ENCODE peak calls at places on chromosomes 7 and 10, in nine cellular contexts. One of them, this sample, is unnamed.

GRCh38 chr7:85185355-85186082 is 1.3 kb downstream of the SEMA3D start:
- DNase-seq in activated T-cell treated with anti-CD3 and anti-CD28 coated beads for 48 hours: no peak
- DNase-seq in stimulated activated CD4-positive, alpha-beta T cell treated with anti-CD3 and anti-CD28 coated beads, Interleukin-2, amount 100 ng/mL, for 48 hours: no peak
- DNase-seq in NCI-H2081 treated with DMSO at 0.1 percent for 48 hours: no peak
- DNase-seq in NCI-H1092: peak
- DNase-seq in posterior vena cava: peak
- DNase-seq in heart right ventricle: peak
- DNase-seq in T-cell: no peak
- DNase-seq in fibroblast of mammary gland: peak
- DNase-seq in this sample: peak

GRCh38 chr7:103540986-103541385 is 95.0 kb upstream of the SLC26A5 start:
- DNase-seq in activated T-cell treated with anti-CD3 and anti-CD28 coated beads for 48 hours: no peak
- DNase-seq in stimulated activated CD4-positive, alpha-beta T cell treated with anti-CD3 and anti-CD28 coated beads, Interleukin-2, amount 100 ng/mL, for 48 hours: no peak
- DNase-seq in NCI-H2081 treated with DMSO at 0.1 percent for 48 hours: no peak
- DNase-seq in NCI-H1092: peak
- DNase-seq in posterior vena cava: no peak
- DNase-seq in heart right ventricle: peak
- DNase-seq in T-cell: no peak
- DNase-seq in fibroblast of mammary gland: no peak
- DNase-seq in this sample: peak

GRCh38 chr7:54837167-54837566 is 78.2 kb upstream of the SEC61G start:
- DNase-seq in activated T-cell treated with anti-CD3 and anti-CD28 coated beads for 48 hours: no peak
- DNase-seq in stimulated activated CD4-positive, alpha-beta T cell treated with anti-CD3 and anti-CD28 coated beads, Interleukin-2, amount 100 ng/mL, for 48 hours: no peak
- DNase-seq in NCI-H2081 treated with DMSO at 0.1 percent for 48 hours: no peak
- DNase-seq in NCI-H1092: no peak
- DNase-seq in posterior vena cava: no peak
- DNase-seq in heart right ventricle: no peak
- DNase-seq in T-cell: no peak
- DNase-seq in fibroblast of mammary gland: peak
- DNase-seq in this sample: no peak

GRCh38 chr7:33807779-33808482 is 97.4 kb upstream of the BMPER start:
- DNase-seq in activated T-cell treated with anti-CD3 and anti-CD28 coated beads for 48 hours: peak
- DNase-seq in stimulated activated CD4-positive, alpha-beta T cell treated with anti-CD3 and anti-CD28 coated beads, Interleukin-2, amount 100 ng/mL, for 48 hours: peak
- DNase-seq in NCI-H2081 treated with DMSO at 0.1 percent for 48 hours: no peak
- DNase-seq in NCI-H1092: no peak
- DNase-seq in posterior vena cava: no peak
- DNase-seq in heart right ventricle: peak
- DNase-seq in T-cell: no peak
- DNase-seq in fibroblast of mammary gland: peak
- DNase-seq in this sample: no peak

GRCh38 chr7:73851410-73852338 is 9.3 kb upstream of the TMEM270 start:
- DNase-seq in activated T-cell treated with anti-CD3 and anti-CD28 coated beads for 48 hours: peak
- DNase-seq in stimulated activated CD4-positive, alpha-beta T cell treated with anti-CD3 and anti-CD28 coated beads, Interleukin-2, amount 100 ng/mL, for 48 hours: no peak
- DNase-seq in NCI-H2081 treated with DMSO at 0.1 percent for 48 hours: no peak
- DNase-seq in NCI-H1092: no peak
- DNase-seq in posterior vena cava: no peak
- DNase-seq in heart right ventricle: no peak
- DNase-seq in T-cell: no peak
- DNase-seq in fibroblast of mammary gland: peak
- DNase-seq in this sample: peak

GRCh38 chr7:22700559-22701002 is 26.4 kb upstream of the IL6 start:
- DNase-seq in activated T-cell treated with anti-CD3 and anti-CD28 coated beads for 48 hours: no peak
- DNase-seq in stimulated activated CD4-positive, alpha-beta T cell treated with anti-CD3 and anti-CD28 coated beads, Interleukin-2, amount 100 ng/mL, for 48 hours: no peak
- DNase-seq in NCI-H2081 treated with DMSO at 0.1 percent for 48 hours: no peak
- DNase-seq in NCI-H1092: no peak
- DNase-seq in posterior vena cava: no peak
- DNase-seq in heart right ventricle: no peak
- DNase-seq in T-cell: no peak
- DNase-seq in fibroblast of mammary gland: peak
- DNase-seq in this sample: no peak

GRCh38 chr10:71649631-71650030 is 69.9 kb downstream of the C10orf105 start:
- DNase-seq in activated T-cell treated with anti-CD3 and anti-CD28 coated beads for 48 hours: no peak
- DNase-seq in stimulated activated CD4-positive, alpha-beta T cell treated with anti-CD3 and anti-CD28 coated beads, Interleukin-2, amount 100 ng/mL, for 48 hours: no peak
- DNase-seq in NCI-H2081 treated with DMSO at 0.1 percent for 48 hours: no peak
- DNase-seq in NCI-H1092: no peak
- DNase-seq in posterior vena cava: no peak
- DNase-seq in heart right ventricle: no peak
- DNase-seq in T-cell: no peak
- DNase-seq in fibroblast of mammary gland: no peak
- DNase-seq in this sample: no peak

GRCh38 chr7:30053068-30053467 is 24.9 kb downstream of the PLEKHA8 start:
- DNase-seq in activated T-cell treated with anti-CD3 and anti-CD28 coated beads for 48 hours: no peak
- DNase-seq in stimulated activated CD4-positive, alpha-beta T cell treated with anti-CD3 and anti-CD28 coated beads, Interleukin-2, amount 100 ng/mL, for 48 hours: no peak
- DNase-seq in NCI-H2081 treated with DMSO at 0.1 percent for 48 hours: no peak
- DNase-seq in NCI-H1092: no peak
- DNase-seq in posterior vena cava: no peak
- DNase-seq in heart right ventricle: no peak
- DNase-seq in T-cell: no peak
- DNase-seq in fibroblast of mammary gland: no peak
- DNase-seq in this sample: no peak

GRCh38 chr10:28663576-28664368 is 13.5 kb upstream of the BAMBI start:
- DNase-seq in activated T-cell treated with anti-CD3 and anti-CD28 coated beads for 48 hours: peak
- DNase-seq in stimulated activated CD4-positive, alpha-beta T cell treated with anti-CD3 and anti-CD28 coated beads, Interleukin-2, amount 100 ng/mL, for 48 hours: peak
- DNase-seq in NCI-H2081 treated with DMSO at 0.1 percent for 48 hours: peak
- DNase-seq in NCI-H1092: peak
- DNase-seq in posterior vena cava: peak
- DNase-seq in heart right ventricle: peak
- DNase-seq in T-cell: peak
- DNase-seq in fibroblast of mammary gland: peak
- DNase-seq in this sample: peak

GRCh38 chr7:55019329-55019690 is 493 bp downstream of the EGFR start:
- DNase-seq in activated T-cell treated with anti-CD3 and anti-CD28 coated beads for 48 hours: no peak
- DNase-seq in stimulated activated CD4-positive, alpha-beta T cell treated with anti-CD3 and anti-CD28 coated beads, Interleukin-2, amount 100 ng/mL, for 48 hours: no peak
- DNase-seq in NCI-H2081 treated with DMSO at 0.1 percent for 48 hours: no peak
- DNase-seq in NCI-H1092: no peak
- DNase-seq in posterior vena cava: peak
- DNase-seq in heart right ventricle: peak
- DNase-seq in T-cell: no peak
- DNase-seq in fibroblast of mammary gland: no peak
- DNase-seq in this sample: peak

GRCh38 chr7:5354460-5355279 is 69.0 kb downstream of the TNRC18 start:
- DNase-seq in activated T-cell treated with anti-CD3 and anti-CD28 coated beads for 48 hours: no peak
- DNase-seq in stimulated activated CD4-positive, alpha-beta T cell treated with anti-CD3 and anti-CD28 coated beads, Interleukin-2, amount 100 ng/mL, for 48 hours: no peak
- DNase-seq in NCI-H2081 treated with DMSO at 0.1 percent for 48 hours: no peak
- DNase-seq in NCI-H1092: no peak
- DNase-seq in posterior vena cava: no peak
- DNase-seq in heart right ventricle: peak
- DNase-seq in T-cell: no peak
- DNase-seq in fibroblast of mammary gland: peak
- DNase-seq in this sample: peak

GRCh38 chr10:392705-393037 is 257.4 kb downstream of the ZMYND11 start:
- DNase-seq in activated T-cell treated with anti-CD3 and anti-CD28 coated beads for 48 hours: no peak
- DNase-seq in stimulated activated CD4-positive, alpha-beta T cell treated with anti-CD3 and anti-CD28 coated beads, Interleukin-2, amount 100 ng/mL, for 48 hours: no peak
- DNase-seq in NCI-H2081 treated with DMSO at 0.1 percent for 48 hours: no peak
- DNase-seq in NCI-H1092: no peak
- DNase-seq in posterior vena cava: no peak
- DNase-seq in heart right ventricle: no peak
- DNase-seq in T-cell: no peak
- DNase-seq in fibroblast of mammary gland: no peak
- DNase-seq in this sample: no peak

GRCh38 chr10:75234683-75235374 is 928 bp downstream of the COMTD1 start:
- DNase-seq in activated T-cell treated with anti-CD3 and anti-CD28 coated beads for 48 hours: no peak
- DNase-seq in stimulated activated CD4-positive, alpha-beta T cell treated with anti-CD3 and anti-CD28 coated beads, Interleukin-2, amount 100 ng/mL, for 48 hours: peak
- DNase-seq in NCI-H2081 treated with DMSO at 0.1 percent for 48 hours: no peak
- DNase-seq in NCI-H1092: peak
- DNase-seq in posterior vena cava: no peak
- DNase-seq in heart right ventricle: peak
- DNase-seq in T-cell: no peak
- DNase-seq in fibroblast of mammary gland: no peak
- DNase-seq in this sample: peak

GRCh38 chr7:46854958-46855473 is 726.9 kb downstream of the TNS3 start:
- DNase-seq in activated T-cell treated with anti-CD3 and anti-CD28 coated beads for 48 hours: no peak
- DNase-seq in stimulated activated CD4-positive, alpha-beta T cell treated with anti-CD3 and anti-CD28 coated beads, Interleukin-2, amount 100 ng/mL, for 48 hours: no peak
- DNase-seq in NCI-H2081 treated with DMSO at 0.1 percent for 48 hours: no peak
- DNase-seq in NCI-H1092: no peak
- DNase-seq in posterior vena cava: no peak
- DNase-seq in heart right ventricle: no peak
- DNase-seq in T-cell: no peak
- DNase-seq in fibroblast of mammary gland: peak
- DNase-seq in this sample: no peak

GRCh38 chr10:119268871-119269506 is 61.6 kb downstream of the GRK5 start:
- DNase-seq in activated T-cell treated with anti-CD3 and anti-CD28 coated beads for 48 hours: peak
- DNase-seq in stimulated activated CD4-positive, alpha-beta T cell treated with anti-CD3 and anti-CD28 coated beads, Interleukin-2, amount 100 ng/mL, for 48 hours: peak
- DNase-seq in NCI-H2081 treated with DMSO at 0.1 percent for 48 hours: no peak
- DNase-seq in NCI-H1092: no peak
- DNase-seq in posterior vena cava: no peak
- DNase-seq in heart right ventricle: no peak
- DNase-seq in T-cell: peak
- DNase-seq in fibroblast of mammary gland: no peak
- DNase-seq in this sample: no peak

GRCh38 chr7:2445047-2445446 is 31.2 kb downstream of the GRIFIN start:
- DNase-seq in activated T-cell treated with anti-CD3 and anti-CD28 coated beads for 48 hours: no peak
- DNase-seq in stimulated activated CD4-positive, alpha-beta T cell treated with anti-CD3 and anti-CD28 coated beads, Interleukin-2, amount 100 ng/mL, for 48 hours: no peak
- DNase-seq in NCI-H2081 treated with DMSO at 0.1 percent for 48 hours: no peak
- DNase-seq in NCI-H1092: no peak
- DNase-seq in posterior vena cava: no peak
- DNase-seq in heart right ventricle: no peak
- DNase-seq in T-cell: no peak
- DNase-seq in fibroblast of mammary gland: peak
- DNase-seq in this sample: no peak

GRCh38 chr10:52335665-52336064 is 21.6 kb downstream of the DKK1 start:
- DNase-seq in activated T-cell treated with anti-CD3 and anti-CD28 coated beads for 48 hours: no peak
- DNase-seq in stimulated activated CD4-positive, alpha-beta T cell treated with anti-CD3 and anti-CD28 coated beads, Interleukin-2, amount 100 ng/mL, for 48 hours: no peak
- DNase-seq in NCI-H2081 treated with DMSO at 0.1 percent for 48 hours: no peak
- DNase-seq in NCI-H1092: no peak
- DNase-seq in posterior vena cava: no peak
- DNase-seq in heart right ventricle: no peak
- DNase-seq in T-cell: no peak
- DNase-seq in fibroblast of mammary gland: peak
- DNase-seq in this sample: no peak